ENCODE peak calls at places on chromosomes 12 and 14, in eight cellular contexts. L is stimulated activated CD4-positive, alpha-beta T cell treated with anti-CD3 and anti-CD28 coated beads, Interleukin-12 subunit alpha, Interleukin-12 subunit beta, amount 100 ng/mL, for 24 hours; S is H54; O is activated B cell treated with CpG ODN at 0.5 μM for 24 hours; E is memory B cell; Z is left kidney; H is activated CD8-positive, alpha-beta memory T cell treated with anti-CD3 and anti-CD28 coated beads for 24 hours; Y is NCI-H1417. G is an unnamed sample.

GRCh38 chr12:76790564-76791552 is 26.9 kb downstream of the ZDHHC17 start:
- DNase-seq in L (no peak), S (no peak), O (no peak), E (peak), Z (peak), H (no peak), Y (peak), G (no peak)

GRCh38 chr12:4438834-4439596 is 6.6 kb downstream of the FGF6 start:
- DNase-seq in L (no peak), S (no peak), O (no peak), E (no peak), Z (no peak), H (peak), Y (no peak), G (no peak)

GRCh38 chr12:26158078-26158764 is 33.4 kb upstream of the BHLHE41 start:
- DNase-seq in L (no peak), S (no peak), O (peak), E (no peak), Z (no peak), H (no peak), Y (no peak), G (no peak)

GRCh38 chr14:23538785-23539184 is 12.8 kb downstream of the ZFHX2 start:
- DNase-seq in L (no peak), S (no peak), O (no peak), E (no peak), Z (peak), H (no peak), Y (peak), G (no peak)

GRCh38 chr14:75222208-75222701 is 45.8 kb upstream of the TMED10 start:
- DNase-seq in L (no peak), S (peak), O (peak), E (peak), Z (no peak), H (no peak), Y (no peak), G (peak)

GRCh38 chr14:61671086-61671485 is 24.2 kb upstream of the HIF1A start:
- DNase-seq in L (no peak), S (no peak), O (no peak), E (peak), Z (no peak), H (no peak), Y (no peak), G (no peak)

GRCh38 chr12:54932691-54933090 is 51.9 kb downstream of the TESPA1 start:
- DNase-seq in L (no peak), S (no peak), O (no peak), E (no peak), Z (no peak), H (no peak), Y (peak), G (no peak)

GRCh38 chr14:97413991-97414717 is 617.0 kb downstream of the VRK1 start:
- DNase-seq in L (no peak), S (no peak), O (no peak), E (no peak), Z (peak), H (no peak), Y (no peak), G (no peak)

GRCh38 chr12:45051490-45052105 is 699 bp upstream of the DBX2 start:
- DNase-seq in L (no peak), S (no peak), O (no peak), E (no peak), Z (peak), H (no peak), Y (peak), G (no peak)

GRCh38 chr12:2876431-2877046 is 435 bp downstream of the FOXM1 start:
- DNase-seq in L (no peak), S (no peak), O (no peak), E (no peak), Z (peak), H (no peak), Y (peak), G (no peak)

GRCh38 chr12:56905852-56906251 is 28.4 kb downstream of the SDR9C7 start:
- DNase-seq in L (no peak), S (no peak), O (no peak), E (no peak), Z (no peak), H (no peak), Y (no peak), G (no peak)

GRCh38 chr14:74539503-74539902 is 45.9 kb downstream of the ISCA2 start:
- DNase-seq in L (no peak), S (no peak), O (no peak), E (no peak), Z (peak), H (no peak), Y (no peak), G (no peak)

GRCh38 chr12:91382081-91382543 is 199.5 kb upstream of the DCN start:
- DNase-seq in L (peak), S (peak), O (peak), E (peak), Z (peak), H (peak), Y (peak), G (no peak)

GRCh38 chr12:18400186-18400585 is 138.9 kb downstream of the PIK3C2G start:
- DNase-seq in L (no peak), S (no peak), O (no peak), E (no peak), Z (no peak), H (no peak), Y (no peak), G (no peak)

GRCh38 chr14:24075485-24076301 is 4.3 kb downstream of the CPNE6 start:
- DNase-seq in L (no peak), S (no peak), O (no peak), E (no peak), Z (no peak), H (no peak), Y (peak), G (no peak)

GRCh38 chr12:52203126-52203921 is 11.5 kb upstream of the KRT80 start:
- DNase-seq in L (no peak), S (no peak), O (no peak), E (no peak), Z (peak), H (no peak), Y (peak), G (peak)

GRCh38 chr12:20421338-20421890 is 53.1 kb downstream of the PDE3A start:
- DNase-seq in L (no peak), S (no peak), O (no peak), E (no peak), Z (peak), H (no peak), Y (no peak), G (no peak)

GRCh38 chr12:56104815-56105476 is 587 bp downstream of the PA2G4 start:
- DNase-seq in L (no peak), S (no peak), O (no peak), E (no peak), Z (peak), H (no peak), Y (no peak), G (no peak)

GRCh38 chr14:67941456-67942018 is 122.0 kb downstream of the RAD51B start:
- DNase-seq in L (no peak), S (no peak), O (no peak), E (no peak), Z (peak), H (no peak), Y (peak), G (no peak)

GRCh38 chr12:71730936-71731335 is 23.7 kb upstream of the RAB21 start:
- DNase-seq in L (no peak), S (no peak), O (no peak), E (no peak), Z (no peak), H (no peak), Y (no peak), G (no peak)

GRCh38 chr14:93036652-93037341 is 78.9 kb downstream of the ITPK1 start:
- DNase-seq in L (no peak), S (no peak), O (no peak), E (no peak), Z (no peak), H (no peak), Y (no peak), G (no peak)

GRCh38 chr12:496736-497135 is 37.0 kb downstream of the B4GALNT3 start:
- DNase-seq in L (no peak), S (no peak), O (no peak), E (no peak), Z (peak), H (no peak), Y (no peak), G (no peak)

GRCh38 chr14:29930283-29930682 is 2.6 kb upstream of the PRKD1 start:
- DNase-seq in L (no peak), S (peak), O (no peak), E (no peak), Z (no peak), H (no peak), Y (no peak), G (no peak)

GRCh38 chr12:75738486-75738885 is 227.1 kb upstream of the KRR1 start:
- DNase-seq in L (peak), S (no peak), O (no peak), E (no peak), Z (no peak), H (peak), Y (no peak), G (no peak)

GRCh38 chr12:49868449-49868848 is 25.5 kb upstream of the BCDIN3D start:
- DNase-seq in L (no peak), S (no peak), O (no peak), E (no peak), Z (no peak), H (peak), Y (no peak), G (no peak)

GRCh38 chr14:101977311-101978071 is 13.1 kb downstream of the DYNC1H1 start:
- DNase-seq in L (no peak), S (no peak), O (no peak), E (no peak), Z (no peak), H (no peak), Y (no peak), G (no peak)

GRCh38 chr12:21998782-21999181 is 47.2 kb upstream of the CMAS start:
- DNase-seq in L (no peak), S (no peak), O (no peak), E (no peak), Z (no peak), H (no peak), Y (no peak), G (no peak)

GRCh38 chr12:15581006-15581405 is 208.2 kb downstream of the EPS8 start:
- DNase-seq in L (no peak), S (no peak), O (no peak), E (no peak), Z (peak), H (no peak), Y (no peak), G (no peak)

GRCh38 chr12:66563220-66563619 is 115.7 kb downstream of the GRIP1 start:
- DNase-seq in L (no peak), S (no peak), O (no peak), E (no peak), Z (no peak), H (no peak), Y (no peak), G (no peak)

GRCh38 chr14:41830679-41831078 is 224.0 kb downstream of the LRFN5 start:
- DNase-seq in L (no peak), S (no peak), O (no peak), E (no peak), Z (no peak), H (no peak), Y (peak), G (no peak)

GRCh38 chr12:84243686-84244085 is 668.9 kb downstream of the SLC6A15 start:
- DNase-seq in L (no peak), S (no peak), O (no peak), E (no peak), Z (no peak), H (no peak), Y (no peak), G (no peak)

GRCh38 chr12:116502989-116503496 is 56.1 kb upstream of the MAP1LC3B2 start:
- DNase-seq in L (no peak), S (no peak), O (no peak), E (no peak), Z (no peak), H (no peak), Y (peak), G (no peak)

GRCh38 chr12:12979731-12980259 is 20.3 kb downstream of the HEBP1 start:
- DNase-seq in L (no peak), S (peak), O (no peak), E (no peak), Z (peak), H (no peak), Y (no peak), G (no peak)

GRCh38 chr12:5453471-5453870 is 21.6 kb downstream of the NTF3 start:
- DNase-seq in L (no peak), S (no peak), O (no peak), E (no peak), Z (no peak), H (no peak), Y (no peak), G (no peak)

GRCh38 chr12:50562485-50563433 is 58.0 kb downstream of the DIP2B start:
- DNase-seq in L (no peak), S (no peak), O (no peak), E (no peak), Z (no peak), H (no peak), Y (no peak), G (no peak)

GRCh38 chr12:11656550-11656949 is 7.1 kb downstream of the ETV6 start:
- DNase-seq in L (no peak), S (no peak), O (no peak), E (no peak), Z (peak), H (no peak), Y (no peak), G (no peak)

GRCh38 chr12:77402726-77403125 is 337.4 kb upstream of the E2F7 start:
- DNase-seq in L (no peak), S (no peak), O (no peak), E (no peak), Z (peak), H (no peak), Y (peak), G (no peak)

GRCh38 chr12:93789767-93790166 is 112.6 kb downstream of the CRADD start:
- DNase-seq in L (no peak), S (no peak), O (no peak), E (no peak), Z (no peak), H (no peak), Y (no peak), G (no peak)

GRCh38 chr12:131088701-131089525 is 135.2 kb downstream of the ADGRD1 start:
- DNase-seq in L (no peak), S (no peak), O (peak), E (no peak), Z (peak), H (peak), Y (no peak), G (no peak)